ENCODE peak calls at places on chromosomes 4 and X, in five cellular contexts. H is breast epithelium, J is MM.1S, A is osteoblast, N is mesendoderm. K is an unnamed sample. For H3K36me3, the result is how much of the 10 kb centered on the place peaks cover.

GRCh38 chr4:41814565-41814964 is 66.0 kb upstream of the PHOX2B start:
- DNase-seq in H (no peak), N (peak), A (no peak), J (no peak), K (no peak)

GRCh38 chrX:139720136-139720535 is 12.2 kb upstream of the MCF2 start:
- DNase-seq in A (peak), J (no peak), N (peak), H (no peak), K (no peak)

GRCh38 chrX:123834116-123834515 is 25.7 kb upstream of the XIAP start:
- DNase-seq in A (no peak), H (no peak), N (no peak), J (no peak), K (no peak)

GRCh38 chr4:152038238-152038637 is 277.4 kb upstream of the GATB start:
- DNase-seq in A (no peak), N (no peak), J (no peak), H (no peak), K (no peak)

GRCh38 chr4:25913056-25913850 is 767 bp upstream of the SMIM20 start:
- DNase-seq in H (no peak), N (peak), A (peak), J (peak), K (peak)

GRCh38 chr4:139015948-139016451 is 419 bp downstream of the NOCT start:
- DNase-seq in H (peak), A (peak), J (peak), N (peak), K (peak)

GRCh38 chr4:109233585-109233984 is 68.9 kb downstream of the COL25A1 start:
- DNase-seq in H (no peak), A (no peak), J (no peak), N (no peak), K (no peak)

GRCh38 chr4:78845469-78845868 is 69.3 kb downstream of the BMP2K start:
- DNase-seq in J (peak), A (no peak), H (no peak), N (no peak), K (no peak)

GRCh38 chr4:47531241-47531953 is 46.3 kb downstream of the ATP10D start:
- DNase-seq in J (peak), H (peak), N (peak), A (peak), K (no peak)

GRCh38 chrX:99795495-99795894 is 614.6 kb downstream of the PCDH19 start:
- DNase-seq in J (peak), N (no peak), A (no peak), H (no peak), K (no peak)

GRCh38 chrX:44062842-44063241 is 89.7 kb upstream of the NDP start:
- DNase-seq in J (no peak), N (no peak), H (no peak), A (no peak), K (no peak)

GRCh38 chr4:77493829-77494551 is 111.6 kb upstream of the CXCL13 start:
- DNase-seq in N (no peak), A (no peak), H (no peak), J (peak), K (no peak)

GRCh38 chr4:73735231-73735630 is 5.1 kb upstream of the CXCL8 start:
- DNase-seq in N (no peak), A (no peak), J (no peak), H (no peak), K (peak)

GRCh38 chrX:131262738-131263679 is 26.1 kb downstream of the IGSF1 start:
- DNase-seq in N (peak), J (peak), A (peak), H (no peak), K (peak)

GRCh38 chr4:28702571-28702970 is 1841.9 kb downstream of the STIM2 start:
- DNase-seq in N (no peak), J (no peak), A (no peak), H (no peak), K (no peak)

GRCh38 chrX:18983711-18984380 is at the start of gene PHKA2:
- DNase-seq in A (peak), J (peak), H (peak), N (peak), K (no peak)

GRCh38 chr4:51842167-51842553 is 793 bp upstream of the DCUN1D4 start:
- DNase-seq in J (no peak), N (no peak), H (peak), A (peak), K (no peak)

GRCh38 chr4:154491341-154491679 is 289 bp downstream of the DCHS2 start:
- DNase-seq in H (no peak), J (no peak), N (peak), A (peak), K (no peak)

GRCh38 chrX:100410083-100410590 is at the start of gene PCDH19:
- DNase-seq in J (peak), H (no peak), N (peak), A (peak), K (no peak)

GRCh38 chr4:242121-242848 is 63.0 kb downstream of the ZNF732 start:
- DNase-seq in A (no peak), J (peak), H (peak), N (peak), K (peak)

GRCh38 chrX:110087485-110088356 is 84.8 kb downstream of the TMEM164 start:
- DNase-seq in A (peak), N (peak), H (no peak), J (no peak), K (no peak)

GRCh38 chrX:154827194-154827593 is 7.3 kb downstream of the SMIM9 start:
- DNase-seq in J (no peak), H (no peak), N (no peak), A (no peak), K (no peak)

GRCh38 chr4:147879676-147880075 is 147.8 kb downstream of the ARHGAP10 start:
- DNase-seq in J (no peak), N (no peak), A (no peak), H (no peak), K (no peak)

GRCh38 chr4:130336585-130337217 is 1240.7 kb downstream of the C4orf33 start:
- DNase-seq in N (peak), H (no peak), J (peak), A (no peak), K (peak)

GRCh38 chr4:42600578-42600977 is 56.3 kb downstream of the ATP8A1 start:
- DNase-seq in A (no peak), H (no peak), N (no peak), J (no peak), K (peak)

GRCh38 chrX:101409043-101409442 is 1.0 kb downstream of the HNRNPH2 start:
- DNase-seq in A (no peak), J (no peak), H (no peak), N (peak), K (no peak)

GRCh38 chr4:155331478-155331877 is 45.3 kb downstream of the MAP9 start:
- DNase-seq in A (no peak), H (no peak), J (no peak), N (no peak), K (no peak)

GRCh38 chr4:23782778-23783455 is 106.9 kb downstream of the PPARGC1A start:
- DNase-seq in H (no peak), N (peak), J (no peak), A (no peak), K (no peak)

GRCh38 chr4:27293831-27294230 is 433.2 kb downstream of the STIM2 start:
- DNase-seq in J (no peak), A (no peak), H (no peak), N (no peak), K (no peak)

GRCh38 chr4:182547435-182547834 is 304.2 kb downstream of the TENM3 start:
- DNase-seq in H (no peak), A (no peak), J (no peak), N (no peak), K (no peak)

GRCh38 chr4:917466-917865 is 14.7 kb downstream of the GAK start:
- DNase-seq in A (no peak), J (no peak), H (no peak), N (no peak), K (no peak)

GRCh38 chr4:76881375-76881774 is 16.6 kb downstream of the SOWAHB start:
- DNase-seq in A (no peak), H (no peak), J (no peak), N (no peak), K (no peak)

GRCh38 chrX:11770320-11770719 is 12.3 kb downstream of the MSL3 start:
- DNase-seq in A (peak), H (no peak), J (peak), N (peak), K (peak)

GRCh38 chrX:17788956-17789562 is 51.8 kb downstream of the SCML1 start:
- DNase-seq in N (peak), H (no peak), A (no peak), J (no peak), K (no peak)

GRCh38 chr4:139913398-139913990 is 240.5 kb downstream of the MAML3 start:
- DNase-seq in H (no peak), N (no peak), A (no peak), J (no peak), K (no peak)

GRCh38 chr4:38283724-38284123 is 323.5 kb downstream of the PTTG2 start:
- DNase-seq in A (no peak), J (no peak), N (no peak), H (no peak), K (no peak)

GRCh38 chr4:95415346-95415771 is 133.4 kb downstream of the UNC5C start:
- DNase-seq in J (no peak), A (peak), H (no peak), N (no peak), K (no peak)

DNA sequence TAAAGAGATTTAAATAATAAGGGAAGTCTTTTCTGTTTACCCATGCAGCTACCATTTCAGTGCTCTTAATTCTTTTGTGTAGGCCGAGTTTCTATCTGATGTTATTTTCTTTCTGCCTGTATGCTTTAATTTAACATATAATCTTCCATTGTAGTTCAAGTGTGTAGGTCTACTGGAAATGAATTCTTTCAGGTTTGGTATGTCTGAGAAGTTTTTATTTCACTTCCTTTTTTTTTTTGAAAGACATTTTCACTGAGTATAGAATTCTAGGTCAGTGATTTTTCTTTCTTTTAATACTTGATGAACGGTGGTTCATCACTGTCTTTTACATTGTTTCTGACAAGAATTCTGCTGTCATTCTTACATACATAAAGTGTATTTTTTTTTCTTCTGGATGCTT is 42.1 kb downstream of the VAMP7 start:
- DNase-seq in H (no peak), N (no peak), J (no peak), A (no peak), K (peak)
- H3K36me3 ChIP-seq in H (under half), N (under half), J (under half), A (under half), K (half or more)

GRCh38 chr4:54933579-54933978 is 191.8 kb downstream of the KDR start:
- DNase-seq in J (no peak), H (no peak), A (no peak), N (no peak), K (no peak)
- H3K36me3 ChIP-seq in J (under half), H (under half), A (under half), N (under half), K (under half)

DNA sequence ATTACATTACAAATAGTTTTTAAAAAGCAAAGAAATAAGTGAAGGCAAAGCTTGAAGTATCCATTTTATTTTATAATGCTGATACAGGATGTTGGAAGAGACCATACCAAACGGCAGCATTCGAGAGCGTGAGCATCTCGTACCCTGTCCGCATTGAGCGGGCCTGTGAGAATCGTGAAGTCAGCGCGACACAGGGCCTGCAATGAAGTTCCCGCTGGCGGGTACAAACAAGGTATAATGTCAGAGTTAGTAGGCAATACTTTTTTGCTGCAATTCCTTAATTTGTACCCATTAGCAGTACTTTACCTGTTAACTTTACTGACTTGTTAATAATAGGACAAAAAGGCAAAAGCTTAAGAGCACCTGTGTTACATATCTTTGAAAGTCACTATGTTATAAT is 19.0 kb downstream of the HNRNPD start:
- DNase-seq in N (no peak), J (no peak), H (no peak), A (no peak), K (no peak)
- H3K36me3 ChIP-seq in N (under half), J (under half), H (under half), A (half or more), K (half or more)

DNA sequence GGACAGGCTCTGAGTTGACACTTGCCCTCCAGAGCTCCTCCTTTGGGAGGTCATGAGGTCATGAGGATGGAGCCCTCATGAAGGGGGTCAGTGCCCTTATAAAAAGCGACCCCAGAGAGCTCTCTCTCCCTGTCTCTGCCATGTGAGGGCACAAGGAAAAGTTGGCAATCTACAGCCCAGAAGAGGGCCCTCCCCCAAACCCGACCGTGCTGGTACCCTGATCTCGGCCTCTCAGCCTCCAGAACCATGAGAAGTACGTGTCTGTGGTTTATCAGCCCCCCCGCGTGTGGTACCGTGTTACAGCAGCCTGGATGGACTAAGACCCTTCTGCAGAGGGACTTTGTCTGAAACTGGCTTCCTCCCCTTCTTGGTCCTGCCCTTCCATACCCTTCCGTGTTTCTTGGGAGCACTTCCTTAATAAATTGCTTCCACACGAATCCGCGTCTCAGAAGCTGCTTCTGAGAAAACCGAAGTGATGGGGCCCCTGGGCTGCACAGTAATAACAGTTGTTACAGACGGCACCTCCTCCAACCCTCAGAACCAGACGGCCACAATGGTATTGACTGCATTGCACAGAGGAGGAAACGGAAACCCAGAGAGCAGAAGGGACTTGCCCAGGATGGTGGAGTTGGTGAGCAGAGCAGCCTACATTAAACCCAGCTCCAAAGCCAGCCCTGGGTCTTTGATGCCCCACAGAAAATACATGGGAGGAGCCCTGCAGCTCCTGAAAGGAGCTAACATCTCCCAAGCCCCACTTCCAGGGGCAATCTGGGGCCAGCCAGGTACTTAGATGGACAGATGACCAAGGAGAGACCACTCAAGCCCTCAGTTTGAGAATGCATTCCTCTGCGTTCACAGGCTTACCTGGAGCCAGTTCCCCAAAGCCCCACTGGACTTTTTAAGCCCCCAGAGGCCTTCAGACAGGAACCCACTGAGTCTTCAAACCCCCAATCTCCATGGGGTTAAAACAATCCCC is 242.7 kb downstream of the BCOR start:
- DNase-seq in J (peak), N (no peak), A (no peak), H (no peak), K (peak)
- H3K36me3 ChIP-seq in J (under half), N (under half), A (under half), H (under half), K (under half)

GRCh38 chr4:59060002-59060846 is 1950.0 kb upstream of the IGFBP7 start:
- DNase-seq in H (no peak), A (no peak), N (no peak), J (no peak), K (no peak)
- H3K36me3 ChIP-seq in H (under half), A (under half), N (under half), J (under half), K (under half)

GRCh38 chr4:57023104-57023503 is 44.4 kb downstream of the POLR2B start:
- DNase-seq in N (no peak), H (no peak), J (no peak), A (peak), K (no peak)
- H3K36me3 ChIP-seq in N (under half), H (under half), J (under half), A (half or more), K (half or more)